ENCODE peak calls at places on chromosomes 12 and 14, in seven cellular contexts. U is fibroblast of the aortic adventitia, X is stomach, C is fibroblast of pulmonary artery, T is IMR-90, I is AG10803, Z is lung. J is an unnamed sample.

GRCh38 chr12:80241576-80242273 is 142.4 kb downstream of the OTOGL start:
- DNase-seq in C (peak; percentile 33), I (peak; percentile 45), X (no peak), T (peak; percentile 43), Z (no peak), U (peak; percentile 68), J (no peak)

GRCh38 chr12:123546281-123546680 is 12.8 kb upstream of the RILPL1 start:
- DNase-seq in Z (no peak), C (no peak), U (no peak), I (peak; percentile 18), X (no peak), T (peak; percentile 40), J (no peak)

GRCh38 chr14:68363841-68364711 is 428.8 kb downstream of the ZFP36L1 start:
- DNase-seq in C (peak; percentile 61), Z (no peak), X (no peak), T (peak; percentile 62), U (no peak), I (no peak), J (no peak)

GRCh38 chr14:50109342-50109741 is 7.0 kb downstream of the VCPKMT start:
- DNase-seq in T (peak; percentile 35), I (peak; percentile 18), X (no peak), Z (no peak), C (peak; percentile 42), U (peak; percentile 22), J (no peak)

GRCh38 chr12:42140901-42141300 is 3.8 kb downstream of the GXYLT1 start:
- DNase-seq in X (no peak), I (peak; percentile 67), U (no peak), C (peak; percentile 38), T (peak; percentile 53), Z (peak; percentile 56), J (no peak)

GRCh38 chr12:49018282-49019119 is at the start of gene PRKAG1:
- DNase-seq in Z (peak; percentile 96), X (peak; percentile 95), T (peak; percentile 97), C (peak; percentile 98), I (peak; percentile 97), U (peak; percentile 96), J (peak; percentile 97)

GRCh38 chr14:100656996-100657395 is 69.7 kb upstream of the DLK1 start:
- DNase-seq in C (no peak), X (no peak), I (no peak), Z (no peak), U (no peak), T (no peak), J (no peak)

GRCh38 chr14:56219666-56220413 is 101.6 kb downstream of the PELI2 start:
- DNase-seq in T (no peak), Z (no peak), U (peak; percentile 15), C (peak; percentile 48), X (no peak), I (no peak), J (no peak)

GRCh38 chr12:68538722-68539614 is 71.7 kb upstream of the RAP1B start:
- DNase-seq in T (peak; percentile 26), U (peak; percentile 90), X (peak; percentile 33), I (peak; percentile 67), Z (peak; percentile 65), C (peak; percentile 72), J (peak; percentile 57)

GRCh38 chr14:102975662-102976061 is 53.2 kb downstream of the AMN start:
- DNase-seq in Z (no peak), I (no peak), C (no peak), X (no peak), U (no peak), T (no peak), J (no peak)
- TF ChIP-seq CTCF in Z (no peak), I (no peak), C (no peak), X (no peak), U (no peak), T (peak; percentile 5), J (no peak)

GRCh38 chr14:63091394-63091996 is 46.2 kb upstream of the KCNH5 start:
- DNase-seq in Z (no peak), T (no peak), X (no peak), U (no peak), C (no peak), I (no peak), J (no peak)
- TF ChIP-seq CTCF in Z (no peak), T (no peak), X (no peak), U (no peak), C (no peak), I (no peak), J (no peak)

GRCh38 chr12:20459920-20460319 is 91.6 kb downstream of the PDE3A start:
- DNase-seq in T (no peak), U (no peak), X (no peak), C (no peak), Z (no peak), I (no peak), J (no peak)

GRCh38 chr12:20460956-20461355 is 92.6 kb downstream of the PDE3A start:
- DNase-seq in U (no peak), Z (no peak), C (no peak), I (no peak), T (no peak), X (no peak), J (no peak)

DNA sequence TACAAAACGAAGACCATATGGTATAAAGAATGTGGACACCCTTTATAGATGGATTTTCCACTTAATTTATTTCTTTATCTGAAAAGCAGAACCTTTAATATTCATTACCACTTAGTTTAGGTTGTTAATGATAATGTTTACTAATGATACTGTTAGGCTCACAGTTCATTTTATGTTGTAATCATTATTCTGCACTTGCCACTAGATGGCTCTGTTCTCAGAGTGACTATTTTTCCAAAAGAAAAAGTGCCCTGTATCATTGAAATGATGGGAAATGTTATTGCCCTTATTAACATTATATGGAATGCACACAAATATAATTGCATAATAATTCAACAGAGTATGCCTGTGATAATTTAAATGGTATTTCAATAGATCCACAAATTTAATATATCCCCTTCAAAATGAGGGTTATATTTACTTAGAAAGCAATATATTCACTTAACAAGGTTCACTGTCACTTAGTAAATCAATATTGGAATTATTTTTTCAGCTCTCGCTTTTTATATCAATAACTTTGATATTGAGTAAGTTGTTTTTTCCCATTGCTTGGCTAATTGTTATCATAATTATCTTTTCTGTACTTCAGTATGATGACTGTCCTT is 95.7 kb downstream of the PDE3A start:
- DNase-seq in X (no peak), T (peak; percentile 16), U (peak; percentile 52), Z (no peak), C (peak; percentile 47), I (peak; percentile 33), J (no peak)
- TF ChIP-seq CTCF in X (peak; percentile 30), T (peak; percentile 63), U (peak; percentile 68), Z (peak; percentile 27), C (peak; percentile 63), I (peak; percentile 79), J (peak; percentile 60)

GRCh38 chr12:57127710-57128518 is at the start of gene LRP1:
- DNase-seq in I (peak; percentile 93), U (peak; percentile 93), C (peak; percentile 85), Z (peak; percentile 78), T (peak; percentile 82), X (peak; percentile 83), J (peak; percentile 50)

GRCh38 chr12:57128519-57129247 is 400 bp downstream of the LRP1 start:
- DNase-seq in C (no peak), Z (no peak), I (no peak), U (no peak), T (no peak), X (no peak), J (no peak)

GRCh38 chr12:57126061-57126460 is 2.2 kb upstream of the LRP1 start:
- DNase-seq in X (no peak), I (no peak), T (no peak), C (no peak), Z (no peak), U (no peak), J (no peak)

GRCh38 chr12:57126561-57126960 is 1.7 kb upstream of the LRP1 start:
- DNase-seq in C (no peak), T (no peak), X (no peak), U (no peak), Z (no peak), I (no peak), J (no peak)

DNA sequence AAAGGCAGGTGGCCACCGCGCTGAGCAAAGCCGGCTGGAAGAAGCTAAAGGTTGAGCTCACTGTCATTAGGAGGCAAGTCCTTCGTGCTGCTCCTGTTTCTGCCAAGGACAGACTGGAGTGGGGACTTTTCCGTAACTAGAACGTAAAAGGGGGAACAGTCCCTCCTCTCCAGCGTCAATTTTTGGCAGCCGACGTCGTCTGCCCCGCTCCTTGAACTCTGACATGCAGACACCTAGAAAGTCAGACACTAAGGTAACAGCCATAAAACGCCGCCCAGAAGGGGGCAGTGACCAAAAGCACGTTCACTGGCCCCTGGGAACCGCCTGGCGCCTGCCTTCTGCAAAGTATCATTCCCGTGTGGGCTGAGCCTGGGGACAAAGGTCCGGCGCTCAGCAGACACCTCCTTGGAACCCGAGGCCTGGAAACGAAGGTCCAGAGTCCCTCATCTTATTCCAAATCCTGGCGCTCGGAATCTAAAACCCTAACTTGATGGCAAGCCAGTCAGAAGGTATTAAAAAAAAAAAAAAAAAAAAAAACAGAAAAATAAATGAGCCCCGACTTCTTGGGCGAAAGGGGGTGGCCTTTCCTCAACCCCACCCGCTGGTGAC is 1.1 kb upstream of the LRP1 start:
- DNase-seq in Z (peak; percentile 78), U (no peak), I (no peak), X (peak; percentile 84), T (no peak), C (no peak), J (peak; percentile 31)
- TF ChIP-seq CTCF in Z (peak; percentile 6), U (peak; percentile 30), I (peak; percentile 40), X (no peak), T (peak; percentile 21), C (peak; percentile 18), J (no peak)

J was measured in natural killer cell.